ENCODE peak calls at places on chromosomes 5 and 9, in six cellular contexts. G is heart right ventricle, U is fibroblast of lung, P is PC-3, D is cardiac fibroblast, E is fibroblast of pulmonary artery. I is an unnamed sample.

GRCh38 chr9:110918316-110919054 is 119.8 kb downstream of the LPAR1 start:
- DNase-seq in E (peak; percentile 59), D (peak; percentile 89), P (peak; percentile 78), U (peak; percentile 72), G (no peak), I (peak; percentile 94)

GRCh38 chr9:92187989-92188714 is 72.9 kb upstream of the SPTLC1 start:
- DNase-seq in U (peak; percentile 20), D (no peak), G (no peak), E (no peak), P (peak; percentile 4), I (no peak)

GRCh38 chr5:95646569-95647330 is at the start of gene RFESD:
- DNase-seq in E (peak; percentile 96), P (peak; percentile 98), G (peak; percentile 97), U (peak; percentile 95), D (peak; percentile 96), I (peak; percentile 96)

GRCh38 chr9:85118990-85119755 is 449.6 kb downstream of the NTRK2 start:
- DNase-seq in E (no peak), G (no peak), U (peak; percentile 58), P (peak; percentile 44), D (no peak), I (no peak)

GRCh38 chr5:473344-474192 is 30.6 kb downstream of the EXOC3 start:
- DNase-seq in G (no peak), P (peak; percentile 40), U (peak; percentile 47), E (peak; percentile 39), D (peak; percentile 49), I (peak; percentile 17)

GRCh38 chr5:131265318-131265803 is 1.5 kb downstream of the CDC42SE2 start:
- DNase-seq in U (peak; percentile 23), P (peak; percentile 54), G (no peak), E (peak; percentile 40), D (peak; percentile 55), I (peak; percentile 51)

GRCh38 chr5:113692466-113693204 is 179.1 kb downstream of the YTHDC2 start:
- DNase-seq in D (no peak), P (no peak), G (no peak), E (no peak), U (no peak), I (no peak)

GRCh38 chr9:3261484-3261883 is 264.3 kb downstream of the RFX3 start:
- DNase-seq in P (peak; percentile 40), D (peak; percentile 31), E (peak; percentile 21), G (no peak), U (no peak), I (peak; percentile 6)

GRCh38 chr5:96198673-96199072 is 234.4 kb downstream of the PCSK1 start:
- DNase-seq in G (no peak), P (no peak), E (peak; percentile 73), U (peak; percentile 75), D (peak; percentile 60), I (peak; percentile 55)

GRCh38 chr9:33112099-33112498 is 35.6 kb upstream of the SMU1 start:
- DNase-seq in E (no peak), G (no peak), P (no peak), D (no peak), U (no peak), I (no peak)

GRCh38 chr9:92642041-92642451 is 27.9 kb downstream of the IPPK start:
- DNase-seq in D (no peak), E (no peak), U (no peak), G (no peak), P (no peak), I (no peak)

GRCh38 chr5:108727154-108727638 is 20.5 kb upstream of the FER start:
- DNase-seq in E (peak; percentile 25), G (peak; percentile 36), D (no peak), P (no peak), U (no peak), I (peak; percentile 48)

GRCh38 chr9:106887066-106887465 is 24.1 kb downstream of the ZNF462 start:
- DNase-seq in G (no peak), D (no peak), E (peak; percentile 27), P (no peak), U (no peak), I (no peak)

DNA sequence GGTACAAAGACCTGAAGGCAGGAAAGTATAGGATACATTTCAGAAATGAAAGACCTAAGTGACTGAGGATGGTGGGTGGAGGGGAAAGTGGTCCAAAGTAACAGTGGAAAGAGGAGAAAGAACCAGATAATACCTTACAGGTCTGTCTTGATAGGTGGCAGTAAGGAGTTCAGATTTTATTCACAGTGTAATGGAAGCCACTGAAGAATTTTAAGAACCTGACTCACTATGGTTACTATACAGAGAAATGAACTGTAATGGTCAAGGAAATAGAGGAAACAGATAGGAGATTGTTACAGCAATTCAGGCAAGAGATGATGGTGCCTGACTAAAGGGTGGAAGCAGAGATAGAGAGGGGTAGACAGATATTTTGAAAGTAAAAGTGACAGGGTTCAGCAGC is 46.5 kb downstream of the EPB41L4A start:
- DNase-seq in U (no peak), D (no peak), G (no peak), P (peak; percentile 34), E (no peak), I (no peak)
- TF ChIP-seq CTCF in U (no peak), D (no peak), G (no peak), P (peak; percentile 28), E (no peak), I (no peak)

GRCh38 chr5:6158974-6159863 is 219.1 kb downstream of the MED10 start:
- DNase-seq in G (no peak), E (peak; percentile 20), U (peak; percentile 68), P (peak; percentile 100), D (peak; percentile 93), I (peak; percentile 100)

GRCh38 chr5:6159864-6160199 is 218.5 kb downstream of the MED10 start:
- DNase-seq in G (no peak), P (no peak), D (no peak), E (no peak), U (no peak), I (no peak)

GRCh38 chr5:6161257-6161656 is 217.1 kb downstream of the MED10 start:
- DNase-seq in U (no peak), P (peak; percentile 36), G (no peak), E (no peak), D (no peak), I (no peak)

GRCh38 chr5:6163913-6164312 is 214.4 kb downstream of the MED10 start:
- DNase-seq in G (no peak), D (no peak), U (no peak), P (no peak), E (no peak), I (no peak)

GRCh38 chr5:6162175-6162574 is 216.2 kb downstream of the MED10 start:
- DNase-seq in D (peak; percentile 15), U (no peak), E (no peak), G (no peak), P (no peak), I (peak; percentile 50)
- H3K4me3 ChIP-seq in D (no peak overlapping the region), U (no peak overlapping the region), E (no peak overlapping the region), G (no peak overlapping the region), P (no peak overlapping the region), I (no peak overlapping the region)

DNA sequence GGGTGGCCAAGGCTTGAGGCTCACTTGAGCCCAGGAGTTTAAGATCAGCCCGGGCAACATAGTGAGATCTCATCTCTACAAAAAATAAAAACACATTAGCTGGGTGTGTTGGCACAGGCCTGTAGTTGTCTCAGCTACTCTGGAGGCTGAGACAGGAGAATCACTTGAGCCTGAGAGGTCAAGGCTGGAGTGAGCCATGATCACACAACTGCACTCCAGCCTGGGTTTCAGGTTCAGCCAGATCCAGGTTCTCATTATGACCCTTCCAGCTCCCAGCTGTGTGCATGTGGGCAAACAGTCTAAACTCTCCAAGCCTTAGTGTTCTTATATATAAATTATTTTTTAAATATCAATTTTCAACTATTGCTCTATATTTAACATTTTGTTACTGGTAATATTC is 67.9 kb downstream of the ALDH7A1 start:
- DNase-seq in E (no peak), U (no peak), G (no peak), D (no peak), P (no peak), I (no peak)
- TF ChIP-seq CTCF in E (no peak), U (no peak), G (no peak), D (no peak), P (no peak), I (no peak)

DNA sequence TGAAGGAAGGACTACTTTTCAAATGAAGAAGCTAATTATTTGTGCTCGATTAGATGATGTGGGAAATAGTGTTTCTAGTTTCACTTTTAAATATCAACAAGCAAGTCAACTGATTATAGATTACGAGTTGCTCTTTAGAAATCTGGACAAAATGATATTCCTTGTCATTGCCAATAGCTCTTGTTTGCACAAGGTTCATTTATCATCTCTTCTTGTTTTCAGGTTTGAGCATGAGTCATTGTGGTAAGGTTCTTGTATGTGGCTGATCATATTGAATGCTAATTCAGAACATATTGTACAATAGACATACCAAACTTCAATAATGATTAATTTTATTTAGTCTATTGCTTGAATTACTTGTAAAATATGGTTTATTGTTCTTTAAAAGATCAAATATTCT is 501.2 kb upstream of the FTMT start:
- DNase-seq in U (peak; percentile 55), E (no peak), D (peak; percentile 1), P (peak; percentile 47), G (no peak), I (peak; percentile 55)
- H3K4me3 ChIP-seq in U (no peak overlapping the region), E (no peak overlapping the region), D (no peak overlapping the region), P (no peak overlapping the region), G (no peak overlapping the region), I (no peak overlapping the region)

DNA sequence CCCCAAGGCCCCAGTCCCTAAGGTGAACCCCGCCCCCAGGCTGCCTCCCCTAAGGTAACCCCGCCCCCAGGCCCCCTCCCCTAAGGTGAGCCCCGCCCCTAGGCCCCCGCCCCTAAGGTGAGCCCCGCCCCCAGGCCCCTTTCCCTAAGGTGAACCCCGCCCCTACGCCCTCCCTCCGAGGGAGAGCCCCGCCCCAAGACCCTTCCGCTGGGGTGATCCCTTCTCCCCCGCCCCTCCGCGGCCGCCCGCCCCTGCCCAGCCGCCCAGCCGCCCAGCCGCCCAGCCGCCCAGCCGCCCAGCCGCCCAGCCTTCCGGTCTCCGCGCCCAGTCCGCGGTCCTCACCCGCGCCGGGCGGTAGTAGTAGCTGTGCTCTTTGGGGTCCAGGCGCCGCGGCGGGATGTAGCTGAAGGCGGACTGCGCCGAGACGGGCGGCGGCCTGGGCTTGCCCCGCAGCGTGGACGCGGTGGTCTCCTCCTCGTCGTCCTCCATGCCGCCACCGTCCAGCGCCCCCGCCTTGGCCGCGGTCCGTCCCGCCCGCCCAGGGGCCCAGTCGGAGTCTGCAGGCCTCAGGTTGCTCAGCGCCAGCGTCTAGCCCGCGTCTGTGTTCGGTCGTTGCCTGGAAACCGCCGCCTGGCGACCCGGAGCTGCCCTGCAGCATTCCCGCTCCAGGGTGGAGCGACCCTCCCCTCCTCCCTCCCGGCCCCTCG is at the start of gene CFAP90:
- DNase-seq in U (peak; percentile 62), P (peak; percentile 46), E (peak; percentile 54), G (peak; percentile 34), D (peak; percentile 23), I (peak; percentile 35)
- TF ChIP-seq CTCF in U (peak; percentile 15), P (peak; percentile 34), E (peak; percentile 39), G (peak; percentile 39), D (peak; percentile 30), I (peak; percentile 32)